ENCODE peak calls at places on chromosomes 13 and 19, in nine cellular contexts. Q is upper lobe of left lung; V is HepG2; K is IMR-90; R is thoracic aorta; L is CD4-positive, CD25-positive, alpha-beta regulatory T cell; S is fibroblast of lung; D is stomach; U is uterus. G is an unnamed sample.
A peak's percentile ranks its signal among the peaks of the same experiment; 100 is the strongest.

GRCh38 chr19:49468746-49469447 is 5.1 kb upstream of the FLT3LG start:
- DNase-seq in Q (peak; percentile 67), V (no peak), K (no peak), R (peak; percentile 31), L (peak; percentile 99), S (peak; percentile 85), D (peak; percentile 56), U (peak; percentile 61), G (no peak)

GRCh38 chr19:48490980-48491792 is 20.4 kb downstream of the LMTK3 start:
- DNase-seq in Q (peak; percentile 48), V (no peak), K (no peak), R (no peak), L (peak; percentile 58), S (no peak), D (peak; percentile 56), U (peak; percentile 54), G (no peak)

GRCh38 chr19:54190942-54191670 is at the start of gene TSEN34:
- DNase-seq in Q (peak; percentile 93), V (peak; percentile 71), K (peak; percentile 75), R (no peak), L (peak; percentile 91), S (peak; percentile 84), D (peak; percentile 91), U (no peak), G (peak; percentile 84)

GRCh38 chr19:14432817-14433453 is at the start of gene PKN1:
- DNase-seq in Q (peak; percentile 58), V (no peak), K (no peak), R (no peak), L (peak; percentile 51), S (peak; percentile 36), D (peak; percentile 57), U (peak; percentile 66), G (peak; percentile 18)

GRCh38 chr19:7288977-7289376 is 5.2 kb downstream of the INSR start:
- DNase-seq in Q (no peak), V (no peak), K (no peak), R (no peak), L (no peak), S (no peak), D (no peak), U (no peak), G (no peak)

GRCh38 chr13:50448535-50448981 is 394.9 kb downstream of the DLEU7 start:
- DNase-seq in Q (no peak), V (no peak), K (no peak), R (no peak), L (no peak), S (no peak), D (no peak), U (no peak), G (no peak)

GRCh38 chr13:88958821-88959220 is 1287.7 kb downstream of the SLITRK5 start:
- DNase-seq in Q (no peak), V (no peak), K (no peak), R (no peak), L (no peak), S (peak; percentile 9), D (no peak), U (no peak), G (no peak)

GRCh38 chr13:41916173-41916954 is 44.5 kb downstream of the VWA8 start:
- DNase-seq in Q (no peak), V (no peak), K (peak; percentile 95), R (no peak), L (peak; percentile 67), S (peak; percentile 95), D (no peak), U (no peak), G (no peak)

GRCh38 chr19:14347999-14348889 is 33.0 kb upstream of the ADGRE5 start:
- DNase-seq in Q (peak; percentile 79), V (peak; percentile 28), K (no peak), R (no peak), L (peak; percentile 56), S (peak; percentile 42), D (peak; percentile 76), U (peak; percentile 71), G (peak; percentile 15)

GRCh38 chr19:4354282-4354681 is 10.9 kb downstream of the MPND start:
- DNase-seq in Q (no peak), V (no peak), K (no peak), R (no peak), L (no peak), S (no peak), D (no peak), U (no peak), G (no peak)

GRCh38 chr13:90238433-90238832 is 1109.1 kb upstream of the MIR17HG start:
- DNase-seq in Q (no peak), V (no peak), K (no peak), R (no peak), L (no peak), S (peak; percentile 2), D (no peak), U (no peak), G (no peak)

GRCh38 chr19:33778089-33778791 is 18.4 kb upstream of the KCTD15 start:
- DNase-seq in Q (peak; percentile 82), V (peak; percentile 54), K (peak; percentile 61), R (no peak), L (peak; percentile 75), S (peak; percentile 67), D (peak; percentile 88), U (peak; percentile 85), G (peak; percentile 80)

GRCh38 chr13:113410472-113411201 is 42.7 kb downstream of the ADPRHL1 start:
- DNase-seq in Q (no peak), V (peak; percentile 61), K (peak; percentile 93), R (peak; percentile 66), L (no peak), S (peak; percentile 91), D (no peak), U (peak; percentile 37), G (no peak)

GRCh38 chr13:64164435-64164834 is 2748.8 kb upstream of the PCDH20 start:
- DNase-seq in Q (peak; percentile 18), V (no peak), K (no peak), R (no peak), L (no peak), S (no peak), D (no peak), U (no peak), G (no peak)

DNA sequence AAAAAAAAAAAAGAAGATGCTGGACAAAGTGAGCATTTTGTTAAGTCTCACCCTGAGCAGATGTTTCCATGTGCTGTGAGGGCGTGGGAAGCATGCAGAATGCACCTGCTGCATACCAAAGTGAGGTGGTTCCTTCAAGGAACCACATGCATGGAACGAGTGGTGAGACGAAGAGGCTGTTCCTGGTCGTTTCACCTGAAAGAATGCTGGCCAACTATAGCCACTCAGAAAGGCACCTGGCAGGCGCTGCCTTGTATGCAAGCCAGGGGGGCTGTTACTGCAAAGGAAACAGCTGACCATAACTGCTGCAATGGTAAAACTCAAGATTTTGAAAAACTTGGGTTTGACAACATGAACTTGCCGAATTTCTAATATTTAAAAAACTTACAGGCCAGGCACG is 14.7 kb downstream of the MIER2 start:
- DNase-seq in Q (no peak), V (no peak), K (no peak), R (no peak), L (no peak), S (no peak), D (no peak), U (no peak), G (no peak)
- H3K27ac ChIP-seq in Q (no peak overlapping the region), V (no peak overlapping the region), K (no peak overlapping the region), R (no peak overlapping the region), L (no peak overlapping the region), S (no peak overlapping the region), D (no peak overlapping the region), U (no peak overlapping the region), G (no peak overlapping the region)

DNA sequence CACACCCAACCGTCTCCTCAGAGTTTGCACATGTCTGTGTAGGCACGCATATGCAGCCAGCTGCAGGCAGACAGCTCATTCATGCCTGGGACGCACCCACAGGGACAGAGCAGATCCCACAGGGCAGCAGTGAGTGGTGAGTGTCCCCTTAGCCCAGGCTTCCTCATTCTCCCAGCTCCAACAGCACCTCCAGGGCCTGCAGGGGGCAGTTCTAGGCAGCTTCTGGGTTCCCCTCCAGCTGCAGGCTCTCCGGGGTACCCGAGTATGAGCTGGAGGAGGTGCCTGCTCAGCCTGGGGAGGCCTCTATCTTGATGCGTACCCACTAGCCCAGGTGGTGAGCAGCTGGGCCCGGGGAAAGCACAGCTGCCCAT is 1.3 kb upstream of the SHANK1 start:
- DNase-seq in Q (no peak), V (no peak), K (peak; percentile 73), R (no peak), L (no peak), S (peak; percentile 21), D (no peak), U (no peak), G (no peak)
- H3K27ac ChIP-seq in Q (no peak overlapping the region), V (no peak overlapping the region), K (no peak overlapping the region), R (no peak overlapping the region), L (no peak overlapping the region), S (peak overlapping the region; percentile 11), D (no peak overlapping the region), U (no peak overlapping the region), G (no peak overlapping the region)

GRCh38 chr13:26460652-26461051 is 96.8 kb upstream of the WASF3 start:
- DNase-seq in Q (peak; percentile 41), V (no peak), K (peak; percentile 84), R (no peak), L (no peak), S (peak; percentile 77), D (peak; percentile 42), U (peak; percentile 66), G (no peak)

GRCh38 chr13:26459276-26460131 is 98.0 kb upstream of the WASF3 start:
- DNase-seq in Q (no peak), V (no peak), K (no peak), R (no peak), L (no peak), S (no peak), D (no peak), U (no peak), G (no peak)

GRCh38 chr13:26456578-26457119 is 100.8 kb upstream of the WASF3 start:
- DNase-seq in Q (no peak), V (no peak), K (no peak), R (no peak), L (no peak), S (no peak), D (no peak), U (no peak), G (no peak)

GRCh38 chr13:26458196-26458734 is 99.2 kb upstream of the WASF3 start:
- DNase-seq in Q (no peak), V (no peak), K (no peak), R (no peak), L (no peak), S (no peak), D (no peak), U (no peak), G (no peak)

DNA sequence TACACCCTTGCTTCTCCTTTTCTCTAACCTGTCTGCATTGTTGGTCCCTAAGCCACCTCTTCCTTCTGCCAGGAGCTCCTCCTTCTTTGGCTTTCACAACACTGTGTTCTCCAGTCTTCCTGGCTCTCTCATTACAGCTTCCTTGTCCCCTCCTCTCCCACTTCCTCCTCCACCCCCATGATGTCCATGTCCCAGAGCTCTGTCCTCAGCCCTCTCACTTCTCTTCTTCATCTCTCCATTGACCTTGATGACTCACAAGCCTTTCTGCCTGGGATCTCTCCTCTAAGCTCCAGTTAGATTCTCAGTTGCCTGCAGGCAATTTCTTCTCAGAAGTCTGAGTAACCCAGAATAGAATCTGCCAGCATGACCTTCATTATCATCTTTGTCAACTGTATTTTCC is 100.3 kb upstream of the WASF3 start:
- DNase-seq in Q (no peak), V (no peak), K (no peak), R (no peak), L (no peak), S (no peak), D (no peak), U (no peak), G (no peak)
- H3K27ac ChIP-seq in Q (no peak overlapping the region), V (no peak overlapping the region), K (peak overlapping the region; percentile 52), R (no peak overlapping the region), L (no peak overlapping the region), S (no peak overlapping the region), D (no peak overlapping the region), U (no peak overlapping the region), G (no peak overlapping the region)

GRCh38 chr19:35666251-35666913 is at the start of gene UPK1A:
- DNase-seq in Q (no peak), V (no peak), K (no peak), R (no peak), L (no peak), S (no peak), D (no peak), U (no peak), G (no peak)
- H3K27ac ChIP-seq in Q (no peak within 1 kb of the TSS), V (no peak within 1 kb of the TSS), K (no peak within 1 kb of the TSS), R (no peak within 1 kb of the TSS), L (no peak within 1 kb of the TSS), S (no peak within 1 kb of the TSS), D (no peak within 1 kb of the TSS), U (no peak within 1 kb of the TSS), G (no peak within 1 kb of the TSS)